ENCODE peak calls at places on chromosome 2, in eight cellular contexts. G is uterus; T is A549; A is LoVo; H is BE2C; U is activated naive CD8-positive, alpha-beta T cell treated with anti-CD3 and anti-CD28 coated beads, Interleukin-2, amount 50 U/mL, for 24 hours; L is lung microvascular endothelial cell; N is activated gamma-delta T cell treated with Interleukin-2 at 50 U/mL for 16 hours. M is an unnamed sample.
A peak's percentile ranks its signal among the peaks of the same experiment; 100 is the strongest.

GRCh38 chr2:151395509-151396374 is 14.0 kb upstream of the RIF1 start:
- DNase-seq in G (no peak), T (no peak), A (no peak), H (no peak), U (no peak), L (no peak), N (no peak), M (no peak)

GRCh38 chr2:146982393-146982846 is 862.4 kb upstream of the ACVR2A start:
- DNase-seq in G (peak; percentile 81), T (no peak), A (no peak), H (no peak), U (no peak), L (no peak), N (no peak), M (peak; percentile 83)

GRCh38 chr2:237917696-237918374 is 49.0 kb upstream of the UBE2F start:
- DNase-seq in G (no peak), T (no peak), A (no peak), H (no peak), U (no peak), L (no peak), N (no peak), M (no peak)

GRCh38 chr2:3586220-3586619 is 8.7 kb upstream of the COLEC11 start:
- DNase-seq in G (no peak), T (no peak), A (no peak), H (no peak), U (no peak), L (no peak), N (no peak), M (no peak)

GRCh38 chr2:10448646-10449480 is 736 bp upstream of the ODC1 start:
- DNase-seq in G (peak; percentile 87), T (peak; percentile 92), A (peak; percentile 93), H (no peak), U (peak; percentile 63), L (peak; percentile 92), N (peak; percentile 92), M (no peak)

GRCh38 chr2:174821628-174822027 is 57.4 kb upstream of the CHRNA1 start:
- DNase-seq in G (no peak), T (no peak), A (no peak), H (no peak), U (no peak), L (no peak), N (no peak), M (no peak)

GRCh38 chr2:121118951-121119350 is 166.1 kb downstream of the TFCP2L1 start:
- DNase-seq in G (no peak), T (no peak), A (no peak), H (no peak), U (no peak), L (no peak), N (no peak), M (no peak)

GRCh38 chr2:96933528-96933927 is 52.9 kb downstream of the FAM178B start:
- DNase-seq in G (no peak), T (no peak), A (no peak), H (no peak), U (no peak), L (no peak), N (no peak), M (no peak)

GRCh38 chr2:121071058-121071504 is 213.9 kb downstream of the TFCP2L1 start:
- DNase-seq in G (peak; percentile 64), T (peak; percentile 84), A (peak; percentile 68), H (peak; percentile 70), U (peak; percentile 73), L (peak; percentile 40), N (peak; percentile 16), M (no peak)

GRCh38 chr2:241627675-241628074 is 9.3 kb downstream of the THAP4 start:
- DNase-seq in G (no peak), T (no peak), A (no peak), H (no peak), U (no peak), L (no peak), N (no peak), M (no peak)

GRCh38 chr2:26316041-26316440 is 29.9 kb upstream of the SELENOI start:
- DNase-seq in G (no peak), T (peak; percentile 35), A (no peak), H (no peak), U (no peak), L (no peak), N (no peak), M (no peak)

GRCh38 chr2:159897081-159897480 is 99.1 kb upstream of the CD302 start:
- DNase-seq in G (no peak), T (no peak), A (no peak), H (no peak), U (no peak), L (no peak), N (no peak), M (no peak)

GRCh38 chr2:21676676-21677075 is 552.9 kb downstream of the TDRD15 start:
- DNase-seq in G (no peak), T (no peak), A (peak; percentile 2), H (no peak), U (no peak), L (no peak), N (no peak), M (no peak)

GRCh38 chr2:119253760-119254600 is 30.3 kb downstream of the STEAP3 start:
- DNase-seq in G (no peak), T (no peak), A (no peak), H (no peak), U (no peak), L (no peak), N (no peak), M (no peak)

GRCh38 chr2:11676640-11677039 is 6.6 kb upstream of the NTSR2 start:
- DNase-seq in G (no peak), T (peak; percentile 32), A (no peak), H (no peak), U (no peak), L (no peak), N (no peak), M (no peak)

GRCh38 chr2:220279372-220279771 is 651.9 kb downstream of the SLC4A3 start:
- DNase-seq in G (no peak), T (peak; percentile 23), A (no peak), H (no peak), U (no peak), L (no peak), N (no peak), M (peak; percentile 59)

GRCh38 chr2:30509716-30510115 is 62.7 kb downstream of the LCLAT1 start:
- DNase-seq in G (no peak), T (no peak), A (peak; percentile 22), H (no peak), U (no peak), L (no peak), N (no peak), M (no peak)

GRCh38 chr2:161171595-161171929 is 11.3 kb downstream of the TANK start:
- DNase-seq in G (no peak), T (no peak), A (no peak), H (no peak), U (no peak), L (no peak), N (no peak), M (no peak)

GRCh38 chr2:160334028-160334729 is 134.1 kb upstream of the ITGB6 start:
- DNase-seq in G (no peak), T (no peak), A (no peak), H (no peak), U (no peak), L (peak; percentile 80), N (no peak), M (no peak)

GRCh38 chr2:65666156-65666725 is 233.8 kb upstream of the SPRED2 start:
- DNase-seq in G (no peak), T (no peak), A (peak; percentile 19), H (no peak), U (no peak), L (peak; percentile 43), N (no peak), M (no peak)

GRCh38 chr2:210558708-210559107 is 2.3 kb downstream of the CPS1 start:
- DNase-seq in G (no peak), T (no peak), A (no peak), H (no peak), U (no peak), L (peak; percentile 1), N (no peak), M (no peak)

GRCh38 chr2:174836345-174836999 is 72.2 kb upstream of the CHRNA1 start:
- DNase-seq in G (no peak), T (peak; percentile 11), A (peak; percentile 32), H (peak; percentile 34), U (no peak), L (peak; percentile 89), N (no peak), M (peak; percentile 86)

GRCh38 chr2:25938345-25938744 is 44.0 kb downstream of the KIF3C start:
- DNase-seq in G (no peak), T (no peak), A (no peak), H (no peak), U (no peak), L (no peak), N (no peak), M (no peak)

GRCh38 chr2:176552456-176553135 is 283.4 kb downstream of the MTX2 start:
- DNase-seq in G (peak; percentile 23), T (no peak), A (no peak), H (no peak), U (no peak), L (no peak), N (no peak), M (peak; percentile 92)

GRCh38 chr2:98507940-98508689 is 63.5 kb downstream of the INPP4A start:
- DNase-seq in G (peak; percentile 39), T (no peak), A (no peak), H (no peak), U (no peak), L (no peak), N (no peak), M (no peak)

M was measured in GM04503.